ENCODE peak calls at places on chromosome 11, in nine cellular contexts. G, Q, H, J, T, C, B, U and Z are unnamed samples.

GRCh38 chr11:117439256-117439655 is 111.6 kb downstream of the CEP164 start:
- DNase-seq in T (no peak), U (no peak), Q (no peak), G (no peak), B (no peak), C (no peak), J (no peak), H (no peak), Z (no peak)

GRCh38 chr11:70544774-70545625 is 146.7 kb downstream of the CTTN start:
- DNase-seq in J (peak; percentile 8), Q (no peak), B (no peak), T (peak; percentile 91), H (no peak), G (no peak), U (peak; percentile 79), C (no peak), Z (no peak)

GRCh38 chr11:68296344-68297051 is 15.9 kb upstream of the LRP5 start:
- DNase-seq in H (no peak), J (no peak), U (no peak), B (no peak), C (no peak), T (no peak), Q (no peak), G (no peak), Z (no peak)

GRCh38 chr11:114270531-114271270 is 25.5 kb upstream of the NNMT start:
- DNase-seq in C (no peak), T (no peak), B (no peak), H (no peak), J (no peak), G (no peak), Q (no peak), U (no peak), Z (no peak)

GRCh38 chr11:124415356-124415923 is 9.2 kb downstream of the OR8B4 start:
- DNase-seq in T (peak; percentile 72), J (peak; percentile 74), G (no peak), U (no peak), B (no peak), C (peak; percentile 39), H (no peak), Q (no peak), Z (no peak)

GRCh38 chr11:34158661-34159060 is 53.2 kb downstream of the NAT10 start:
- DNase-seq in C (no peak), Q (no peak), H (no peak), G (no peak), B (no peak), J (no peak), U (no peak), T (no peak), Z (no peak)

GRCh38 chr11:34624069-34624468 is 3.2 kb downstream of the EHF start:
- DNase-seq in Q (no peak), J (no peak), U (no peak), G (no peak), H (no peak), T (no peak), B (peak; percentile 77), C (peak; percentile 79), Z (no peak)

GRCh38 chr11:29293825-29294224 is 723.0 kb downstream of the KCNA4 start:
- DNase-seq in J (peak; percentile 70), T (no peak), H (no peak), G (no peak), Q (no peak), C (no peak), B (no peak), U (no peak), Z (no peak)

GRCh38 chr11:74460481-74461154 is 6.7 kb downstream of the KCNE3 start:
- DNase-seq in B (peak; percentile 52), G (no peak), U (no peak), T (no peak), H (no peak), Q (no peak), C (peak; percentile 57), J (peak; percentile 83), Z (no peak)

GRCh38 chr11:67303132-67303988 is at the start of gene SSH3:
- DNase-seq in U (peak; percentile 84), B (peak; percentile 96), T (peak; percentile 87), C (peak; percentile 81), Q (peak; percentile 30), G (no peak), H (peak; percentile 83), J (peak; percentile 67), Z (peak; percentile 45)

GRCh38 chr11:95419915-95420314 is 188.9 kb upstream of the SESN3 start:
- DNase-seq in B (no peak), J (peak; percentile 66), G (no peak), Q (no peak), U (no peak), C (no peak), H (no peak), T (no peak), Z (no peak)

GRCh38 chr11:123314972-123315371 is 115.1 kb upstream of the GRAMD1B start:
- DNase-seq in T (no peak), U (no peak), C (no peak), J (no peak), H (peak; percentile 51), Q (no peak), B (no peak), G (no peak), Z (no peak)

GRCh38 chr11:61974766-61975631 is 7.6 kb upstream of the FTH1 start:
- DNase-seq in U (no peak), Q (no peak), T (no peak), H (no peak), C (peak; percentile 31), J (peak; percentile 44), G (no peak), B (peak; percentile 74), Z (no peak)

DNA sequence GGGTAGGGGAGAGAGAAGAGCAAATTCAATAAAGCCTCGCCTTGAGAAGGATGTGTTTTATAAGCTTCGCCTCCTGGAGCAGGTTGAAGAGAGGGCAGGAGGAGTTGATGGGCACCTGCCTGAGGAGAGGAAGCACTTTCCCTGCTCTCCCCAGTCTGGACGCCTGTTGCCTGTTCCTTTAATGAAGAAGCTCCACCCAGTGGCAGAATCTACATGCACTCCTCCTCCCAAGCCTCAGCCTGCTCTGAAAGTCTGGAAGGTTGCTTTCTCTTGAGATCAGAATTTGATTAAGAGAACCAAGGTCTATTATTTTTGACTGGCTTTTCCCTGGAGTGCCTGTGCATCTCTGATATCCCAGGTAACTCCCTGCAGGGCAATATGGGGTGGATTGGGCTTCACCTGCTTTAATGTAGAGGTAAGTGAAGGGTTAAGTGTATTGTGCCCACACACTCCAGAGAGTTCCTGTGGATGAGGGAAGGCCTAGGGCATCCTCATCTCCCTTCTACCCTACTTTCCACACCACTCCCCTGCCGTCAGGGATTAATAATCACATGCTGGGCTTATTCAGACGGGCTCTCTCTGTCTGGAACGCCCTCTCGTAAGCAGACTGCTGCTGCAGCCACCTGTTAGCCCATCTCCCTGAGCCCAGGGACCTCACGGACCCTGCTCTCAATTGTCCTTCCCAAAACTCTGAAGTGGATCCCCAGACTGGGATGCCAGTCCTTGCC is 22.3 kb downstream of the NTM start:
- DNase-seq in U (peak; percentile 59), T (peak; percentile 63), H (no peak), J (peak; percentile 4), B (no peak), G (no peak), C (no peak), Q (no peak), Z (no peak)
- TF ChIP-seq CTCF in U (peak; percentile 60), T (peak; percentile 44), H (peak; percentile 14), J (no peak), B (no peak), G (no peak), C (no peak), Q (no peak), Z (no peak)

GRCh38 chr11:32326522-32326921 is 108.8 kb downstream of the WT1 start:
- DNase-seq in J (peak; percentile 45), C (no peak), G (no peak), Q (no peak), T (no peak), H (no peak), U (no peak), B (no peak), Z (no peak)

GRCh38 chr11:32325725-32326124 is 109.6 kb downstream of the WT1 start:
- DNase-seq in B (no peak), C (no peak), J (no peak), G (no peak), Q (no peak), U (no peak), T (no peak), H (no peak), Z (no peak)

GRCh38 chr11:32325187-32325586 is 110.2 kb downstream of the WT1 start:
- DNase-seq in C (no peak), G (no peak), Q (no peak), J (peak; percentile 76), U (no peak), T (no peak), H (no peak), B (no peak), Z (no peak)

GRCh38 chr11:32328392-32328791 is 106.9 kb downstream of the WT1 start:
- DNase-seq in G (no peak), C (no peak), J (no peak), B (no peak), Q (no peak), U (no peak), T (no peak), H (no peak), Z (no peak)

DNA sequence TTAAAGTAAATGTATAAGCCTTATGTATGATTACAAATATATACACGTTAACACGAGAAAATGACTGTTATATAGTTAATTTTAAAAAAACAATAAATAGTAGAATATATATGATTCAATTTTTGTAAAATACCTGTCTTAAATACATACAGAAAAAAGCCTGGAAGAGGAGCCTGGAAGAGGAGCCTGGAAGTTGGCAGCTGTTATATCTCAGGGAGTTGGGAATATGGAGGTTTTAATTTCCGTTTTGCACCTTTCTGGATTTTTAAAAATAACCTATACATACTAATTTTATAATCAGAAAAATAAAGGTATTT is 111.6 kb downstream of the WT1 start:
- DNase-seq in H (no peak), C (no peak), U (no peak), B (no peak), Q (no peak), J (no peak), G (no peak), T (no peak), Z (no peak)
- TF ChIP-seq CTCF in H (no peak), C (no peak), U (no peak), B (no peak), Q (peak; percentile 28), J (no peak), G (no peak), T (no peak), Z (no peak)

GRCh38 chr11:4203603-4204360 is 109.2 kb downstream of the RRM1 start:
- DNase-seq in U (peak; percentile 64), J (no peak), H (no peak), G (no peak), C (no peak), Q (no peak), B (no peak), T (peak; percentile 64), Z (no peak)
- TF ChIP-seq CTCF in U (peak; percentile 62), J (no peak), H (peak; percentile 40), G (no peak), C (no peak), Q (no peak), B (no peak), T (peak; percentile 55), Z (peak; percentile 29)

GRCh38 chr11:88266157-88266556 is 71.4 kb downstream of the CTSC start:
- DNase-seq in H (no peak), T (no peak), J (no peak), U (no peak), B (no peak), G (no peak), C (no peak), Q (no peak), Z (no peak)

DNA sequence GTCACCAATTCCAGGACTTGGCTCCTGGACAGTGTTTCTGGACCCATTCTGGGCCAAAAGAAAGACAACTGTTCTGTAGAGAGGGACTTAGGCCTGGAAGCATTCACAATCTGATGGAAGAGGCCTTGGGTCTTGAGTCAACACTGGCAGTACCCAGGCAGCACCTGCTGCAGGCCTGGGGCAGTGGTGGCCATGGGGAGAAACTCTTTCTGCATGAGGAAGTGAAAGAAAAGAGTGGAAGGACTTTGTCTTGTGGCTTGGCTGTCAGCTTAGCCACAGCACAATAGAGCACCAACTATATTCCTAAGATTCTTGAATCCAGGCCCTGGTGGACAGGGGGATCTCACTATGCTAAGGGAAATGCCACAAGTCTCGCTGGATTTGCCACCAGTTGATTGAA is 70.6 kb downstream of the CTSC start:
- DNase-seq in H (no peak), G (no peak), Q (no peak), U (no peak), T (no peak), J (no peak), C (no peak), B (no peak), Z (no peak)
- TF ChIP-seq CTCF in H (no peak), G (no peak), Q (no peak), U (no peak), T (no peak), J (no peak), C (no peak), B (no peak), Z (no peak)